ENCODE peak calls at places on chromosomes 4 and X, in seven cellular contexts. B, F, O, U, K, I and V are unnamed samples.

GRCh38 chr4:99934891-99935290 is 11.5 kb downstream of the DNAJB14 start:
- DNase-seq in F (no peak), O (no peak), I (no peak), K (no peak), U (no peak), B (no peak), V (no peak)

GRCh38 chr4:183504930-183505555 is at the start of gene ING2:
- DNase-seq in O (no peak), I (peak; percentile 85), U (no peak), B (peak; percentile 49), K (peak; percentile 71), F (no peak), V (no peak)

GRCh38 chrX:21666679-21667078 is 8.5 kb upstream of the KLHL34 start:
- DNase-seq in O (no peak), U (no peak), K (no peak), B (no peak), F (no peak), I (no peak), V (no peak)

GRCh38 chrX:120015145-120016067 is 62.1 kb downstream of the RHOXF2B start:
- DNase-seq in B (no peak), K (peak; percentile 49), I (peak; percentile 35), U (no peak), F (no peak), O (no peak), V (no peak)

GRCh38 chr4:104743141-104743748 is 248.6 kb upstream of the CXXC4 start:
- DNase-seq in F (no peak), U (no peak), I (no peak), B (no peak), O (no peak), K (no peak), V (no peak)

GRCh38 chr4:121951570-121952110 is at the start of gene TRPC3:
- DNase-seq in I (no peak), B (no peak), K (peak; percentile 47), F (no peak), O (peak; percentile 27), U (no peak), V (no peak)

GRCh38 chr4:124904723-124905390 is 192.3 kb upstream of the ANKRD50 start:
- DNase-seq in O (no peak), B (no peak), I (no peak), K (no peak), F (no peak), U (no peak), V (no peak)

GRCh38 chr4:124483043-124483906 is 229.3 kb downstream of the ANKRD50 start:
- DNase-seq in K (no peak), U (no peak), I (no peak), B (no peak), F (no peak), O (no peak), V (no peak)

GRCh38 chr4:124322234-124322831 is 390.2 kb downstream of the ANKRD50 start:
- DNase-seq in O (no peak), U (no peak), I (no peak), K (no peak), B (no peak), F (no peak), V (no peak)

DNA sequence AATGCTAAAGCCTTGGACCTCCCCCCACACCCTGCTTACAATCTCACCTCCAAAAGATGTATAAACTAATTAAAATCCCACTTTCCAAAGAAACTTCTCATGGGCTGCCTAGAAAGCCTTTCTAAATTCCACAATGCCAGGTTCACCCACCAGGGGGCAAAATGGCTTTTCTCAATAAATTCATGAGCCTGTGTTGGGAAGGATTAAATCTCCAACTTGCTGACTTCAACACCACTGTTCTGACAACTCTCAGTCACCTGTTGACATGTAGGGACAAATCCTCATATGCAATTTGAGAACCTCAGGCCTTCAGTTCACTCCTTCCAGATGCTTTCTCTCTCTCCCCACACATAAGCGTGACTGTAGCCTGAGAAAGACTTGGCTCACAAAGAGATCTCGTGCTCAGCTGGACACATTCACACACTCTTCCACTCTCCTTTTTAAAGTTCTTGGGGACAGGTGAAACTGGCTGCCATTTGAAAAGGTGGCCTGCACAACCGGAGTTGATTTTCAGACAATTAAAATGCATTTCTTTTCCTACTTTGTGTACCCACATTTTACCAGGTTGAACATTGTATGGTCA is 88.6 kb upstream of the PRPS2 start:
- DNase-seq in I (no peak), U (no peak), K (no peak), F (no peak), B (no peak), O (no peak), V (no peak)
- H3K4me1 ChIP-seq in I (no peaks in the 10 kb centered on the region), U (no peaks in the 10 kb centered on the region), K (no peaks in the 10 kb centered on the region), F (no peaks in the 10 kb centered on the region), B (no peaks in the 10 kb centered on the region), O (no peaks in the 10 kb centered on the region), V (no peaks in the 10 kb centered on the region)

GRCh38 chrX:106952089-106952488 is 31.9 kb downstream of the CLDN2 start:
- DNase-seq in U (no peak), F (no peak), I (no peak), K (no peak), O (no peak), B (no peak), V (no peak)
- TF ChIP-seq CTCF in U (no peak), F (no peak), I (no peak), K (no peak), O (no peak), B (no peak), V (no peak)

GRCh38 chrX:67538383-67538782 is 5.4 kb upstream of the AR start:
- DNase-seq in I (no peak), U (no peak), K (no peak), B (no peak), F (no peak), O (no peak), V (no peak)
- TF ChIP-seq POLR2A in I (no peak), U (no peak), K (no peak), B (no peak), F (no peak), O (no peak), V (no peak)

DNA sequence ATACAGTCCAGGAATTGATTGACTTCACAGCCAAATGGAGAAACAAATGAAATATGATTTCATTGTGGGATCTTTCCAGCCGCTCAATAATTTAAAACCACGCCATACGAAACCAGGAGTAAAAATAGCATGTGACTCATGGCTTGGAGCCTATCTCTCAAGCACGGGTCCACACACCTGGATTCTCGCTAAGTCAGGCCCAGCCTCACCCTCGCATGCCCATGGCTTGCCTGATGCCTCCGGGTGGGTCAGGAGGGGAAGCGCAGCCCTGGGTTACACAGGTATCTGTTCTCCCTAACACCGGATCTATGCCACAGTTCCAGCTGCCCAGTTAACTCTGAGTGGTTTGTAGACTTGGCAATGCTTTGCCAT is 5.6 kb upstream of the ABLIM2 start:
- DNase-seq in B (no peak), I (no peak), K (no peak), O (peak; percentile 36), F (no peak), U (no peak), V (no peak)
- H3K4me1 ChIP-seq in B (peaks cover 17% of the 10 kb centered on the region), I (peaks cover 9% of the 10 kb centered on the region), K (peaks cover 3% of the 10 kb centered on the region), O (peaks cover 18% of the 10 kb centered on the region), F (peaks cover 9% of the 10 kb centered on the region), U (no peaks in the 10 kb centered on the region), V (no peaks in the 10 kb centered on the region)

DNA sequence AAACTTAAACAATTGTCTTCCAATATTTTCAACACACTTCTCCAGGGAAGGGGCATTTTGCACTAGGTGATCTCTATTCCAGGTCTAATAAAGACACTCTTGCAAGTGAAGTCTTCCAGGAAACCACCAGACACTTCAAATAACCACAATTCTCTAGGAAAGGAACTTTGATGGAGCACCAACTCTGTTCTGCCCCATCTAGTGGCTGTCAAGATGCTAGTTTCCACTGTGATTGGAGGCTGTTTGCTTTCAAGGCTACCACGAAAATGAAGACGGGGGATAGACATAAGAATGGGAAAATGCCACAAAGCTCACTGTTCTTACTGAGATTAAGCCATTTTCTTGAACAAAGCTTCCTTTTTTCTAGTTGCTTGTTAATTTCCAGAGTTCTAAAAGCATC is 100.6 kb upstream of the F9 start:
- DNase-seq in B (no peak), U (no peak), O (no peak), K (no peak), I (no peak), F (no peak), V (no peak)
- TF ChIP-seq CTCF in B (no peak), U (no peak), O (peak; percentile 30), K (no peak), I (no peak), F (peak; percentile 12), V (no peak)

GRCh38 chr4:140110542-140110941 is 43.4 kb downstream of the MAML3 start:
- DNase-seq in B (no peak), K (no peak), F (no peak), U (no peak), O (no peak), I (no peak), V (no peak)

GRCh38 chr4:140109626-140110213 is 44.3 kb downstream of the MAML3 start:
- DNase-seq in U (no peak), K (no peak), F (no peak), O (no peak), I (no peak), B (no peak), V (no peak)

GRCh38 chr4:140115140-140115539 is 38.8 kb downstream of the MAML3 start:
- DNase-seq in B (no peak), I (no peak), U (no peak), F (no peak), O (no peak), K (no peak), V (no peak)

GRCh38 chr4:140113653-140114052 is 40.3 kb downstream of the MAML3 start:
- DNase-seq in B (no peak), I (no peak), O (no peak), F (no peak), K (no peak), U (no peak), V (no peak)

DNA sequence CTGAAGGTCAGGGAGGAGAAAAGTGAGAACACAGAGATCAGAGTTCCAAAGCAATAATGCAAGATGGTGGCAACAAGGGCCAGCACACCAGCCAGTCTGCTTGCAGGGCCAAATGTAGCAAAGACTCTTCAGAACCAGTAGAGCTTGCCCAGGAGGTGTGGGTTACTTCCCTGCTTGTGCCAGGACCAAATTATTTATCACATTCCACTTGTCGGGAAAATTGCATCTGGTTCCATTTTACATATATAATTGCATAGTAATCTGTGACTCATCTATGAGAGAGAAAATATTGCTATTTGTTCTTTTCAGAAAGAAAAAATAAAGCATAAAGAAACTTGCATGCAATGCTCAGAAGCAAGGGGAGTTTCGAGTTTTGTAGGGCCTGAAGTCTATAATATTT is 41.4 kb downstream of the MAML3 start:
- DNase-seq in I (no peak), B (no peak), U (no peak), F (no peak), O (no peak), K (no peak), V (no peak)
- TF ChIP-seq POLR2A in I (no peak), B (no peak), U (no peak), F (no peak), O (no peak), K (no peak), V (no peak)